ENCODE peak calls at places on chromosomes 13 and 19, in eight cellular contexts. F is uterus, Z is cardiac muscle cell, J is tibial nerve, D is left ventricle myocardium inferior, H is ascending aorta, R is H9, S is lung. A is an unnamed sample.

GRCh38 chr19:19461671-19462622 is 53.4 kb downstream of the TSSK6 start:
- DNase-seq in J (no peak), D (peak; percentile 58), H (peak; percentile 79), F (peak; percentile 49), R (peak; percentile 97), Z (peak; percentile 96), S (peak; percentile 51), A (peak; percentile 68)

GRCh38 chr13:49495783-49496762 is at the start of gene PHF11:
- DNase-seq in R (peak; percentile 74), S (peak; percentile 87), F (peak; percentile 74), D (peak; percentile 81), H (peak; percentile 92), J (peak; percentile 63), Z (peak; percentile 64), A (peak; percentile 85)

GRCh38 chr13:69565334-69565733 is 542.3 kb upstream of the ATXN8OS start:
- DNase-seq in S (no peak), H (no peak), J (no peak), R (peak; percentile 64), D (no peak), Z (no peak), F (no peak), A (peak; percentile 35)

GRCh38 chr13:110388141-110388943 is 81.3 kb downstream of the COL4A2 start:
- DNase-seq in J (no peak), D (no peak), Z (no peak), H (peak; percentile 91), R (peak; percentile 66), F (peak; percentile 83), S (peak; percentile 32), A (no peak)

GRCh38 chr13:77698211-77699058 is 948 bp downstream of the SLAIN1 start:
- DNase-seq in F (peak; percentile 16), D (peak; percentile 19), S (peak; percentile 37), H (peak; percentile 65), R (peak; percentile 57), Z (peak; percentile 63), J (no peak), A (peak; percentile 38)

GRCh38 chr13:84831666-84832657 is 949.7 kb upstream of the SLITRK1 start:
- DNase-seq in R (peak; percentile 56), J (no peak), F (no peak), S (no peak), Z (no peak), H (no peak), D (no peak), A (no peak)

GRCh38 chr13:90999401-90999800 is 348.1 kb upstream of the MIR17HG start:
- DNase-seq in D (no peak), Z (no peak), S (no peak), R (no peak), J (no peak), H (no peak), F (no peak), A (no peak)

GRCh38 chr13:27449081-27449603 is 1.2 kb downstream of the MTIF3 start:
- DNase-seq in F (peak; percentile 19), S (no peak), H (no peak), J (no peak), D (no peak), Z (no peak), R (no peak), A (no peak)

GRCh38 chr19:17550076-17550667 is 5.3 kb upstream of the COLGALT1 start:
- DNase-seq in F (no peak), D (no peak), H (no peak), J (no peak), S (no peak), R (no peak), Z (no peak), A (no peak)

GRCh38 chr13:30551194-30551593 is 66.5 kb upstream of the USPL1 start:
- DNase-seq in H (no peak), D (no peak), Z (peak; percentile 25), S (no peak), F (no peak), R (no peak), J (no peak), A (no peak)

GRCh38 chr13:25329706-25330105 is 28.3 kb downstream of the NUP58 start:
- DNase-seq in F (no peak), Z (no peak), R (no peak), D (no peak), H (no peak), S (no peak), J (no peak), A (no peak)

GRCh38 chr13:98468352-98468751 is 108.6 kb downstream of the STK24 start:
- DNase-seq in R (no peak), D (no peak), Z (peak; percentile 56), S (no peak), H (no peak), J (no peak), F (no peak), A (no peak)

GRCh38 chr13:98467263-98467985 is 109.5 kb downstream of the STK24 start:
- DNase-seq in F (no peak), S (no peak), R (no peak), Z (no peak), J (no peak), H (no peak), D (no peak), A (no peak)

GRCh38 chr13:98462946-98463345 is 114.0 kb downstream of the STK24 start:
- DNase-seq in D (peak; percentile 18), H (no peak), R (no peak), Z (no peak), F (no peak), J (no peak), S (no peak), A (no peak)

GRCh38 chr13:98468929-98469328 is 108.0 kb downstream of the STK24 start:
- DNase-seq in S (no peak), R (no peak), Z (no peak), J (no peak), F (no peak), H (no peak), D (no peak), A (no peak)

DNA sequence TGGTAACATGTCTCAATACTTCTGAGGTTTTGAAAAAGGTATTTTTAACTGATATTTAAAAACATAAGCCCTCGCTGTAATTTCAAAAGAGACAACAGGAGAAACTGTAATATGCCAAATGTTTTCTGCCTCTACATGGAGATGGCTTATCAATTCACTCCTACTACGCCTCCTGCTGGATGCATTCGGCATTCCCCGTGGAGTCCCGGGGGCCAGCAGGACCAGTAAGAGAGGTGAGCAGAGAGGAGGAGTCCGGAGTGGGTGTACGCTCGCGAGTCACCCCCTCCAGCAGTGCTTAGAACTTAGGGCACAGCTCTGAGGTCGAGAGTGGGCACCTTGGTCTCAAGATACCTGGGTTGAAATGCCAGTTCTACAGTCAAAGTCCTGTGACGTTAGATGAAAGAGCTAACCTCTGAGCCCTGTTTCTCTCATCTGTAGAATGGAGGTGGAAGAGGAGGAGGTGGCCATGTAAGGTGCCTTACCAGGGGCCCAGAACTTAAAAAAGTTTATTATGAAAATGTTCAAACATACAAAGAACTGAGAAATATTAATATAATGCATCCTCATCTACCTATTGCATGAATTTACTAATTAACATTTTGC is 110.2 kb downstream of the STK24 start:
- DNase-seq in D (no peak), Z (peak; percentile 52), F (no peak), S (no peak), J (no peak), R (peak; percentile 77), H (no peak), A (peak; percentile 73)
- H3K4me1 ChIP-seq in D (peaks cover 82% of the 10 kb centered on the region), Z (peaks cover 5% of the 10 kb centered on the region), F (no peaks in the 10 kb centered on the region), S (peaks cover 2% of the 10 kb centered on the region), J (no peaks in the 10 kb centered on the region), R (peaks cover 3% of the 10 kb centered on the region), H (no peaks in the 10 kb centered on the region), A (peaks cover 5% of the 10 kb centered on the region)

DNA sequence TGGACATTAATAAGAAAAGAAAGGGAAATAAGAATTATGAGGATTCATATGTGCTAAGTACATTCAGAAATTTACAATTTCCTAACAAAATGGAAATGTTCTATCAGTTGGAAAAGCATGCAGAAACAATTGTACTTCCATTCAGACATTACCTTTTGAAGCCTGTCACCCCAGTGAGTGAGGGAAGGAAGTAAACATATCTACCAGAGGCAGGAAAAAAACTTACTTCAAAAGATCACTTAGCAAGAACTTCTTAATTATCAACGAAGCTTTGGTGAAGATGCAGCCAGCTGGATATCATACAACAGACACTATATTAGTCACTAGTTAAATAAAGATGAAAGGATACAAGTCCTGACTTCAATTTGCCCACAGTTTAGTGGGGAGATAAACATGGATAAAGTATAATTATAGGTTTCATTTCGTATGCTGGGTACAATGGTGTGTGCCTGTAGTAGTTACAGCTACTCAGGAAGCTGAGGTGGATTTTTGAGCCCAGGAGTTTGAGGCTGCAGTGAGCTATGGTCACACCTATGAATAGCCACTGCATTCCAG is 148.8 kb downstream of the TNFRSF19 start:
- DNase-seq in D (no peak), S (no peak), H (no peak), J (no peak), R (no peak), Z (no peak), F (no peak), A (no peak)
- TF ChIP-seq CTCF in D (no peak), S (no peak), H (no peak), J (no peak), R (no peak), Z (no peak), F (no peak), A (no peak)

GRCh38 chr13:112752711-112753541 is 63.1 kb downstream of the ATP11A start:
- DNase-seq in J (no peak), H (no peak), S (no peak), D (no peak), F (peak; percentile 73), R (no peak), Z (no peak), A (no peak)
- H3K4me1 ChIP-seq in J (peaks cover 6% of the 10 kb centered on the region), H (no peaks in the 10 kb centered on the region), S (peaks cover 19% of the 10 kb centered on the region), D (peaks cover 47% of the 10 kb centered on the region), F (peaks cover 9% of the 10 kb centered on the region), R (no peaks in the 10 kb centered on the region), Z (no peaks in the 10 kb centered on the region), A (no peaks in the 10 kb centered on the region)

GRCh38 chr13:39365879-39366278 is 237.1 kb downstream of the LHFPL6 start:
- DNase-seq in R (no peak), J (no peak), Z (no peak), F (no peak), S (no peak), D (no peak), H (no peak), A (no peak)

GRCh38 chr13:39363393-39363792 is 239.6 kb downstream of the LHFPL6 start:
- DNase-seq in R (no peak), H (no peak), D (no peak), Z (no peak), J (no peak), F (no peak), S (no peak), A (no peak)

GRCh38 chr13:39369161-39369890 is 233.7 kb downstream of the LHFPL6 start:
- DNase-seq in H (no peak), Z (no peak), J (no peak), D (no peak), R (no peak), S (no peak), F (no peak), A (no peak)

GRCh38 chr13:39362652-39363390 is 240.2 kb downstream of the LHFPL6 start:
- DNase-seq in S (no peak), R (no peak), Z (no peak), H (no peak), D (no peak), J (no peak), F (no peak), A (no peak)

DNA sequence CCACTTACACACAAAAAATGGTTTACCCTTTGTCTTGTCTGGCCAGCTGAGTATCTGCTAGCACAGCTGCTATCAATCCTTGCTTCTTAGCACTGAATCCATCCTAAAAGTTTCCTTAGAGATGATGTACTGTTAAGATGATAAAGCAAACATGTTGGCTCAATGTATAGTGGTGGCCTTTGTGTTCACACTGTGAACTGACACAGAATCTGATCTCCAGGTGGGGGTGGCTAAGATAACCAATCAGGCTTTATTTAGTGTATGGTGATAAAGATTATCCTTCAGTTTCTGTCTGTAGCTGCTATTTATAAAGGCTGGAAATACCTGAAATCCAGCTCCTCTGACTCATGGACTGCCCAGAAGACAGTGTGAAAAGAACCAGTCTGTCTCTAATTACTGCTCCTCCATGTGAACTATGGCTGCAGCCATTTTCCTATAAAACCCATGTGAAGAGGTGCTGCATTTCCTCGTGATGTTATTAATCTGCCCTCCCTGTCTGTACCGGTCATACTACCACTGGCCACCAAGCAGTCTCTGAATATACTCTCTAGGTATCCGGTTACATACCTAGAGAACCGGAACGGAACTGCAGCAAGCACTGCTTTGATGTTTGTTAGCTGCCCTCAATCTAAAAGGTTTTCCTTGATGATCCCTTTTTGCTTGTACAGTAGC is 238.1 kb downstream of the LHFPL6 start:
- DNase-seq in J (no peak), R (no peak), S (no peak), Z (peak; percentile 55), D (no peak), F (no peak), H (no peak), A (no peak)
- TF ChIP-seq CTCF in J (no peak), R (peak; percentile 27), S (no peak), Z (no peak), D (no peak), F (no peak), H (peak; percentile 4), A (no peak)

A was measured in mucosa of descending colon.